ENCODE peak calls at places on chromosomes 4 and X, in nine cellular contexts. One of them, this sample, is unnamed.

GRCh38 chr4:149708513-149709175 is 107.0 kb downstream of the IQCM start:
- DNase-seq in adrenal gland: no peak
- DNase-seq in suprapubic skin: no peak
- DNase-seq in right lobe of liver: no peak
- DNase-seq in stomach: no peak
- DNase-seq in Peyer's patch: no peak
- DNase-seq in A549: no peak
- DNase-seq in IMR-90: peak
- DNase-seq in endothelial cell of umbilical vein: peak
- DNase-seq in this sample: no peak

GRCh38 chr4:82201303-82201702 is 172.5 kb downstream of the HNRNPD start:
- DNase-seq in endothelial cell of umbilical vein: no peak
- DNase-seq in A549: no peak
- DNase-seq in right lobe of liver: no peak
- DNase-seq in stomach: peak
- DNase-seq in Peyer's patch: no peak
- DNase-seq in suprapubic skin: no peak
- DNase-seq in IMR-90: no peak
- DNase-seq in adrenal gland: no peak
- DNase-seq in this sample: no peak

GRCh38 chr4:68267433-68267944 is 22.0 kb upstream of the TMPRSS11B start:
- DNase-seq in suprapubic skin: no peak
- DNase-seq in adrenal gland: no peak
- DNase-seq in endothelial cell of umbilical vein: no peak
- DNase-seq in A549: no peak
- DNase-seq in right lobe of liver: no peak
- DNase-seq in stomach: no peak
- DNase-seq in IMR-90: peak
- DNase-seq in Peyer's patch: no peak
- DNase-seq in this sample: no peak

GRCh38 chr4:145420595-145421214 is 60.9 kb upstream of the SMAD1 start:
- DNase-seq in stomach: no peak
- DNase-seq in suprapubic skin: no peak
- DNase-seq in Peyer's patch: no peak
- DNase-seq in adrenal gland: no peak
- DNase-seq in IMR-90: no peak
- DNase-seq in endothelial cell of umbilical vein: no peak
- DNase-seq in A549: no peak
- DNase-seq in right lobe of liver: peak
- DNase-seq in this sample: no peak

GRCh38 chrX:22758807-22759481 is 240.8 kb upstream of the DDX53 start:
- DNase-seq in stomach: no peak
- DNase-seq in IMR-90: no peak
- DNase-seq in Peyer's patch: no peak
- DNase-seq in right lobe of liver: no peak
- DNase-seq in endothelial cell of umbilical vein: no peak
- DNase-seq in A549: no peak
- DNase-seq in adrenal gland: no peak
- DNase-seq in suprapubic skin: no peak
- DNase-seq in this sample: no peak

GRCh38 chr4:55866290-55866907 is 13.0 kb downstream of the EXOC1 start:
- DNase-seq in right lobe of liver: no peak
- DNase-seq in Peyer's patch: no peak
- DNase-seq in IMR-90: peak
- DNase-seq in adrenal gland: no peak
- DNase-seq in stomach: no peak
- DNase-seq in endothelial cell of umbilical vein: peak
- DNase-seq in A549: no peak
- DNase-seq in suprapubic skin: no peak
- DNase-seq in this sample: no peak

GRCh38 chr4:23333946-23334878 is 555.6 kb downstream of the PPARGC1A start:
- DNase-seq in A549: no peak
- DNase-seq in IMR-90: peak
- DNase-seq in endothelial cell of umbilical vein: no peak
- DNase-seq in suprapubic skin: no peak
- DNase-seq in Peyer's patch: no peak
- DNase-seq in stomach: no peak
- DNase-seq in right lobe of liver: no peak
- DNase-seq in adrenal gland: peak
- DNase-seq in this sample: no peak

GRCh38 chrX:44828008-44828605 is 15.7 kb upstream of the DUSP21 start:
- DNase-seq in IMR-90: peak
- DNase-seq in A549: peak
- DNase-seq in suprapubic skin: no peak
- DNase-seq in endothelial cell of umbilical vein: peak
- DNase-seq in stomach: no peak
- DNase-seq in right lobe of liver: no peak
- DNase-seq in Peyer's patch: no peak
- DNase-seq in adrenal gland: peak
- DNase-seq in this sample: no peak

GRCh38 chrX:12965390-12965940 is 9.4 kb upstream of the TMSB4X start:
- DNase-seq in IMR-90: no peak
- DNase-seq in stomach: no peak
- DNase-seq in suprapubic skin: no peak
- DNase-seq in A549: no peak
- DNase-seq in endothelial cell of umbilical vein: no peak
- DNase-seq in Peyer's patch: no peak
- DNase-seq in right lobe of liver: no peak
- DNase-seq in adrenal gland: no peak
- DNase-seq in this sample: no peak

GRCh38 chrX:12958059-12958458 is 16.9 kb upstream of the TMSB4X start:
- DNase-seq in adrenal gland: no peak
- DNase-seq in suprapubic skin: no peak
- DNase-seq in right lobe of liver: no peak
- DNase-seq in A549: no peak
- DNase-seq in endothelial cell of umbilical vein: no peak
- DNase-seq in IMR-90: no peak
- DNase-seq in Peyer's patch: no peak
- DNase-seq in stomach: no peak
- DNase-seq in this sample: no peak

GRCh38 chrX:12958461-12958860 is 16.4 kb upstream of the TMSB4X start:
- DNase-seq in right lobe of liver: no peak
- DNase-seq in adrenal gland: no peak
- DNase-seq in suprapubic skin: no peak
- DNase-seq in A549: no peak
- DNase-seq in Peyer's patch: no peak
- DNase-seq in stomach: no peak
- DNase-seq in endothelial cell of umbilical vein: no peak
- DNase-seq in IMR-90: no peak
- DNase-seq in this sample: no peak

GRCh38 chrX:12961191-12961718 is 13.7 kb upstream of the TMSB4X start:
- DNase-seq in right lobe of liver: no peak
- DNase-seq in suprapubic skin: no peak
- DNase-seq in stomach: no peak
- DNase-seq in adrenal gland: no peak
- DNase-seq in IMR-90: no peak
- DNase-seq in Peyer's patch: no peak
- DNase-seq in endothelial cell of umbilical vein: no peak
- DNase-seq in A549: no peak
- DNase-seq in this sample: no peak

DNA sequence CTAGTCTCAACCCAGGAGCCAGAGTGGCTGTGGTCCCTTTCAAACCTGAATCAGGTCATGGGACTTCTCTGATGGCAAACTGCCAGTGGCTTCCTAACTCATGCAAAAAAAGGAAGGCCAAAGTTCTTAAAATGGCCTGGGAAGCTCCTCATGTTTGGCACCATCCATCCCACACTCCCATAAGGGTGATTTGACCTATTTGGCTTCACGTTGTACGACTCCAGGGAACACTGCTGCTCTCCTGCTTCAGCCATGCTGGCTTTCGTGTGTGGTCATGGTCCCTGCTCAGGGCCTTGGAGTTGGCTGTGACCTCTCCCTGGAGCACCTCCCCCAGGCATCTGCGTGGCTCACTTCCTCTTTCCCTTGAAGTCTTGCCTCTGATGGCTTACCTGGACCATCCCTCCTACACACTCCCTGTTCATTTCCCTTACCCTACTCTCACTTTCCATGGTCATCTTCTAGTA is 12.8 kb upstream of the TMSB4X start:
- DNase-seq in Peyer's patch: no peak
- DNase-seq in stomach: no peak
- DNase-seq in adrenal gland: no peak
- DNase-seq in endothelial cell of umbilical vein: no peak
- DNase-seq in right lobe of liver: no peak
- DNase-seq in IMR-90: no peak
- DNase-seq in A549: no peak
- DNase-seq in suprapubic skin: no peak
- DNase-seq in this sample: no peak
- TF ChIP-seq CTCF in Peyer's patch: no peak
- TF ChIP-seq CTCF in stomach: no peak
- TF ChIP-seq CTCF in adrenal gland: no peak
- TF ChIP-seq CTCF in endothelial cell of umbilical vein: no peak
- TF ChIP-seq CTCF in right lobe of liver: no peak
- TF ChIP-seq CTCF in IMR-90: no peak
- TF ChIP-seq CTCF in A549: no peak
- TF ChIP-seq CTCF in suprapubic skin: no peak
- TF ChIP-seq CTCF in this sample: no peak

GRCh38 chrX:136766785-136767103 is 14.0 kb downstream of the ARHGEF6 start:
- DNase-seq in adrenal gland: no peak
- DNase-seq in stomach: no peak
- DNase-seq in A549: no peak
- DNase-seq in endothelial cell of umbilical vein: no peak
- DNase-seq in right lobe of liver: no peak
- DNase-seq in IMR-90: no peak
- DNase-seq in Peyer's patch: no peak
- DNase-seq in suprapubic skin: no peak
- DNase-seq in this sample: no peak

GRCh38 chrX:136764206-136764605 is 16.5 kb downstream of the ARHGEF6 start:
- DNase-seq in A549: no peak
- DNase-seq in adrenal gland: no peak
- DNase-seq in stomach: no peak
- DNase-seq in IMR-90: no peak
- DNase-seq in suprapubic skin: no peak
- DNase-seq in right lobe of liver: no peak
- DNase-seq in endothelial cell of umbilical vein: no peak
- DNase-seq in Peyer's patch: no peak
- DNase-seq in this sample: no peak

GRCh38 chrX:136765957-136766356 is 14.8 kb downstream of the ARHGEF6 start:
- DNase-seq in endothelial cell of umbilical vein: no peak
- DNase-seq in A549: no peak
- DNase-seq in stomach: no peak
- DNase-seq in IMR-90: no peak
- DNase-seq in Peyer's patch: no peak
- DNase-seq in right lobe of liver: no peak
- DNase-seq in suprapubic skin: no peak
- DNase-seq in adrenal gland: peak
- DNase-seq in this sample: no peak

GRCh38 chrX:136767104-136767941 is 13.4 kb downstream of the ARHGEF6 start:
- DNase-seq in endothelial cell of umbilical vein: peak
- DNase-seq in stomach: peak
- DNase-seq in IMR-90: peak
- DNase-seq in suprapubic skin: peak
- DNase-seq in adrenal gland: peak
- DNase-seq in Peyer's patch: peak
- DNase-seq in right lobe of liver: peak
- DNase-seq in A549: peak
- DNase-seq in this sample: peak

GRCh38 chrX:136768469-136769084 is 12.2 kb downstream of the ARHGEF6 start:
- DNase-seq in stomach: no peak
- DNase-seq in suprapubic skin: peak
- DNase-seq in IMR-90: peak
- DNase-seq in A549: no peak
- DNase-seq in Peyer's patch: peak
- DNase-seq in right lobe of liver: no peak
- DNase-seq in endothelial cell of umbilical vein: no peak
- DNase-seq in adrenal gland: peak
- DNase-seq in this sample: no peak
- TF ChIP-seq POLR2A in stomach: no peak
- TF ChIP-seq POLR2A in suprapubic skin: no peak
- TF ChIP-seq POLR2A in IMR-90: no peak
- TF ChIP-seq POLR2A in A549: no peak
- TF ChIP-seq POLR2A in Peyer's patch: no peak
- TF ChIP-seq POLR2A in right lobe of liver: no peak
- TF ChIP-seq POLR2A in endothelial cell of umbilical vein: no peak
- TF ChIP-seq POLR2A in adrenal gland: no peak
- TF ChIP-seq POLR2A in this sample: no peak

DNA sequence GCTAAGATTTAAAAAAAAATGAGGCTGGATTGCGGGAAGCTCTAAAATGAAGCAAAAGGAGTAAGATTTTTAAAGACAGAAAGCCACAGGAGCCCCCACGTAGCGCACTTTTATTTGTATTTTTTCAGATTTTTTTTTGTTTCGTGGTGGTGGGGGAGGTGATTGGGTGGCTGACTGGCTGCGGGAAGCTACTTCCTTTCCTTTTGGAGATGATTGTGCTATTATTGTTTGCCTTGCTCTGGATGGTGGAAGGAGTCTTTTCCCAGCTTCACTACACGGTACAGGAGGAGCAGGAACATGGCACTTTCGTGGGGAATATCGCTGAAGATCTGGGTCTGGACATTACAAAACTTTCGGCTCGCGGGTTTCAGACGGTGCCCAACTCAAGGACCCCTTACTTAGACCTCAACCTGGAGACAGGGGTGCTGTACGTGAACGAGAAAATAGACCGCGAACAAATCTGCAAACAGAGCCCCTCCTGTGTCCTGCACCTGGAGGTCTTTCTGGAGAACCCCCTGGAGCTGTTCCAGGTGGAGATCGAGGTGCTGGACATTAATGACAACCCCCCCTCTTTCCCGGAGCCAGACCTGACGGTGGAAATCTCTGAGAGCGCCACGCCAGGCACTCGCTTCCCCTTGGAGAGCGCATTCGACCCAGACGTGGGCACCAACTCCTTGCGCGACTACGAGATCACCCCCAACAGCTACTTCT is 993 bp downstream of the PCDH10 start:
- DNase-seq in endothelial cell of umbilical vein: peak
- DNase-seq in IMR-90: no peak
- DNase-seq in Peyer's patch: no peak
- DNase-seq in adrenal gland: no peak
- DNase-seq in right lobe of liver: no peak
- DNase-seq in A549: no peak
- DNase-seq in suprapubic skin: no peak
- DNase-seq in stomach: no peak
- DNase-seq in this sample: no peak
- H3K27ac ChIP-seq in endothelial cell of umbilical vein: peak
- H3K27ac ChIP-seq in IMR-90: no peak
- H3K27ac ChIP-seq in Peyer's patch: no peak
- H3K27ac ChIP-seq in adrenal gland: no peak
- H3K27ac ChIP-seq in right lobe of liver: no peak
- H3K27ac ChIP-seq in A549: no peak
- H3K27ac ChIP-seq in suprapubic skin: no peak
- H3K27ac ChIP-seq in stomach: no peak
- H3K27ac ChIP-seq in this sample: peak

GRCh38 chr4:186069734-186070133 is 778 bp downstream of the TLR3 start:
- DNase-seq in Peyer's patch: no peak
- DNase-seq in suprapubic skin: no peak
- DNase-seq in endothelial cell of umbilical vein: no peak
- DNase-seq in IMR-90: no peak
- DNase-seq in A549: no peak
- DNase-seq in right lobe of liver: no peak
- DNase-seq in stomach: no peak
- DNase-seq in adrenal gland: no peak
- DNase-seq in this sample: no peak
- TF ChIP-seq CTCF in Peyer's patch: no peak
- TF ChIP-seq CTCF in suprapubic skin: no peak
- TF ChIP-seq CTCF in endothelial cell of umbilical vein: no peak
- TF ChIP-seq CTCF in IMR-90: no peak
- TF ChIP-seq CTCF in A549: no peak
- TF ChIP-seq CTCF in right lobe of liver: no peak
- TF ChIP-seq CTCF in stomach: no peak
- TF ChIP-seq CTCF in adrenal gland: no peak
- TF ChIP-seq CTCF in this sample: no peak

GRCh38 chrX:136196691-136197155 is 49.4 kb downstream of the FHL1 start:
- DNase-seq in adrenal gland: no peak
- DNase-seq in suprapubic skin: no peak
- DNase-seq in stomach: no peak
- DNase-seq in endothelial cell of umbilical vein: no peak
- DNase-seq in Peyer's patch: no peak
- DNase-seq in right lobe of liver: no peak
- DNase-seq in A549: no peak
- DNase-seq in IMR-90: no peak
- DNase-seq in this sample: no peak
- TF ChIP-seq POLR2A in adrenal gland: no peak
- TF ChIP-seq POLR2A in suprapubic skin: no peak
- TF ChIP-seq POLR2A in stomach: no peak
- TF ChIP-seq POLR2A in endothelial cell of umbilical vein: no peak
- TF ChIP-seq POLR2A in Peyer's patch: no peak
- TF ChIP-seq POLR2A in right lobe of liver: no peak
- TF ChIP-seq POLR2A in A549: no peak
- TF ChIP-seq POLR2A in IMR-90: no peak
- TF ChIP-seq POLR2A in this sample: no peak

This sample was measured in tibial nerve.